ENCODE peak calls at places on chromosome 5, in four cellular contexts. R is left lobe of liver, Y is fibroblast of the aortic adventitia, U is NCI-H1092. A is an unnamed sample.

GRCh38 chr5:73327908-73328455 is 120.6 kb downstream of the FOXD1 start:
- DNase-seq in Y (peak; percentile 9), R (no peak), U (no peak), A (no peak)

GRCh38 chr5:139363937-139364336 is 19.2 kb downstream of the SLC23A1 start:
- DNase-seq in R (no peak), U (no peak), Y (no peak), A (no peak)

GRCh38 chr5:172438304-172438652 is 16.0 kb downstream of the SH3PXD2B start:
- DNase-seq in Y (no peak), R (no peak), U (no peak), A (no peak)

GRCh38 chr5:95712347-95712958 is 18.7 kb upstream of the RHOBTB3 start:
- DNase-seq in Y (peak; percentile 86), R (no peak), U (no peak), A (peak; percentile 49)

GRCh38 chr5:75734913-75735789 is 17.9 kb upstream of the POC5 start:
- DNase-seq in Y (peak; percentile 14), R (peak; percentile 60), U (no peak), A (no peak)

GRCh38 chr5:116343961-116344360 is 230.7 kb downstream of the SEMA6A start:
- DNase-seq in U (no peak), Y (no peak), R (no peak), A (no peak)

GRCh38 chr5:156497816-156498215 is 170.9 kb downstream of the SGCD start:
- DNase-seq in R (no peak), U (no peak), Y (no peak), A (no peak)

GRCh38 chr5:139382371-139382770 is 726 bp downstream of the SLC23A1 start:
- DNase-seq in R (no peak), U (no peak), Y (no peak), A (no peak)

GRCh38 chr5:172179032-172179989 is 8.7 kb downstream of the STK10 start:
- DNase-seq in Y (peak; percentile 41), R (no peak), U (no peak), A (peak; percentile 75)

GRCh38 chr5:155556222-155556621 is 542.7 kb downstream of the KIF4B start:
- DNase-seq in Y (no peak), U (no peak), R (no peak), A (no peak)

GRCh38 chr5:67696446-67696845 is 499.8 kb upstream of the CD180 start:
- DNase-seq in R (no peak), Y (no peak), U (no peak), A (no peak)

GRCh38 chr5:139468421-139468931 is 2.3 kb upstream of the SMIM33 start:
- DNase-seq in U (no peak), Y (no peak), R (no peak), A (no peak)

GRCh38 chr5:126031989-126032716 is 391.1 kb upstream of the GRAMD2B start:
- DNase-seq in U (no peak), R (no peak), Y (peak; percentile 87), A (peak; percentile 33)

GRCh38 chr5:113771483-113771882 is 258.0 kb downstream of the YTHDC2 start:
- DNase-seq in R (no peak), Y (no peak), U (no peak), A (no peak)

GRCh38 chr5:149459891-149460290 is 80.8 kb upstream of the IL17B start:
- DNase-seq in Y (no peak), R (no peak), U (no peak), A (no peak)

GRCh38 chr5:138445547-138446271 is 6.9 kb downstream of the REEP2 start:
- DNase-seq in R (no peak), Y (no peak), U (no peak), A (no peak)

GRCh38 chr5:6399978-6400910 is 21.9 kb upstream of the MED10 start:
- DNase-seq in Y (peak; percentile 63), U (no peak), R (peak; percentile 27), A (no peak)

GRCh38 chr5:964821-965220 is 43.8 kb upstream of the NKD2 start:
- DNase-seq in R (no peak), Y (no peak), U (no peak), A (no peak)

GRCh38 chr5:135069016-135069770 is 35.2 kb upstream of the PITX1 start:
- DNase-seq in U (no peak), R (no peak), Y (no peak), A (no peak)

GRCh38 chr5:61822584-61822983 is 483.4 kb upstream of the KIF2A start:
- DNase-seq in Y (no peak), R (no peak), U (no peak), A (no peak)

GRCh38 chr5:122921826-122922225 is 76.4 kb downstream of the SNX24 start:
- DNase-seq in U (no peak), Y (no peak), R (no peak), A (no peak)